ENCODE peak calls at places on chromosomes 11 and 22, in six cellular contexts. K, A, Z, M, X and E are unnamed samples.

GRCh38 chr11:102724904-102725515 is at the start of gene MMP8:
- DNase-seq in K (peak; percentile 72), A (no peak), Z (no peak), M (no peak), X (no peak), E (no peak)

GRCh38 chr22:19714320-19715252 is at the start of gene SEPTIN5:
- DNase-seq in M (no peak), K (no peak), A (peak; percentile 60), Z (no peak), X (no peak), E (no peak)

GRCh38 chr11:122998727-122999370 is 17.2 kb upstream of the BSX start:
- DNase-seq in K (no peak), M (no peak), A (peak; percentile 33), Z (no peak), X (no peak), E (no peak)

GRCh38 chr11:60208146-60208895 is 25.4 kb upstream of the MS4A6A start:
- DNase-seq in M (no peak), A (no peak), X (peak; percentile 11), K (no peak), Z (peak; percentile 13), E (peak; percentile 63)

GRCh38 chr22:46159212-46159611 is 8.9 kb downstream of the PPARA start:
- DNase-seq in X (no peak), M (no peak), A (no peak), Z (no peak), K (no peak), E (no peak)

GRCh38 chr22:27993201-27993635 is 74.2 kb upstream of the PITPNB start:
- DNase-seq in K (no peak), M (peak; percentile 20), Z (no peak), A (no peak), X (no peak), E (no peak)

GRCh38 chr11:69245491-69246345 is 48.2 kb upstream of the MYEOV start:
- DNase-seq in X (no peak), M (peak; percentile 11), Z (no peak), A (no peak), K (no peak), E (no peak)

GRCh38 chr11:69442807-69443137 is 38.7 kb upstream of the LINC01488 start:
- DNase-seq in M (peak; percentile 66), X (peak; percentile 40), K (peak; percentile 60), A (no peak), Z (peak; percentile 96), E (no peak)

GRCh38 chr11:134243913-134244312 is 9.2 kb downstream of the THYN1 start:
- DNase-seq in A (no peak), K (no peak), X (no peak), M (no peak), Z (no peak), E (no peak)

GRCh38 chr11:2801711-2802388 is 83.7 kb downstream of the CDKN1C start:
- DNase-seq in A (peak; percentile 44), K (no peak), Z (no peak), X (no peak), M (peak; percentile 26), E (no peak)

GRCh38 chr22:39292002-39292401 is 27.4 kb downstream of the RPL3 start:
- DNase-seq in Z (no peak), A (no peak), X (no peak), K (no peak), M (no peak), E (no peak)

GRCh38 chr11:35875466-35875865 is 68.4 kb upstream of the LDLRAD3 start:
- DNase-seq in M (no peak), K (no peak), X (no peak), A (peak; percentile 17), Z (no peak), E (no peak)

GRCh38 chr22:42780070-42780540 is 59.4 kb upstream of the A4GALT start:
- DNase-seq in Z (peak; percentile 94), K (peak; percentile 95), M (peak; percentile 76), X (peak; percentile 94), A (no peak), E (peak; percentile 89)

DNA sequence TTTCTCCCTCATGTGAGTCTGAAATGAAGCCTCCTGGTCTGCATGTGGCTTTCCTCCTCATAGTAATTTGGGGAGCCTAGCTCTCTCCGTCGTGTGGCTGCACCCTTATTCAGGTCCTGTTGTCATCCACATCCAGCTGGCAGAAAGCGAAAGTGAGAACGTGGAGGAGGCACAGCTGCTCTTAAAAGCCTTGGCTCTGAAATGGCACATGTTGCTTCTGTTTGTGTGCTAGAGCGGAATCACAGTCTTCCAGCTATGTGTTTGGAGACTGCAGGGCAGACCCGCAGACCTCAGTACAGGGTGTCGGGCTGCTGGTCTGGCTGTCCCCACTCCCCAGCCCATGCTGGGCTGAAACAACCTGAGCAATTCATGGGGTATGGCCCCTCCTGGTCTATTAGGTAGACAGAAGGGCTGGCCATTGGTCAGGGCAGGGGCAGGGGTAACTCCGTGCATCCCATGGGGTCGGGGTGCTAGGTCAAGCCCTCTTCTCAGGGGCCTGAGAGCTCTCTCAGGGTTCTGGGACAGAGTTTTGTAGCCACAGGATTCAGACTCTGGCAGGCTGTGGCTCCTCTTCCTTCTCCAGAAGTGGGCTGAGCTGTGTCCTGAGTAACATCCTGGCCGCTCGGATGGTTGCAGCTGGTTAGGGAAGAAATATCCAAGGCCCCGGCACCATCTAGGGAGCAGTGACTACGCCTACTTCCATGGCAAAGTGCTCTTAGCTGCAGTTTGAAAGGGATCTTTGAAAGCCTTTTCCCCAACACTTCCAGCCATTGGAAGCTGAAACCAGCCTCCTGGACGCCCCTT is 50.6 kb downstream of the C11orf96 start:
- DNase-seq in X (no peak), M (no peak), A (no peak), Z (peak; percentile 38), K (peak; percentile 53), E (no peak)
- H4K91ac ChIP-seq in X (no peak overlapping the region), M (no peak overlapping the region), A (no peak overlapping the region), Z (no peak overlapping the region), K (no peak overlapping the region), E (peak overlapping the region; percentile 38)

DNA sequence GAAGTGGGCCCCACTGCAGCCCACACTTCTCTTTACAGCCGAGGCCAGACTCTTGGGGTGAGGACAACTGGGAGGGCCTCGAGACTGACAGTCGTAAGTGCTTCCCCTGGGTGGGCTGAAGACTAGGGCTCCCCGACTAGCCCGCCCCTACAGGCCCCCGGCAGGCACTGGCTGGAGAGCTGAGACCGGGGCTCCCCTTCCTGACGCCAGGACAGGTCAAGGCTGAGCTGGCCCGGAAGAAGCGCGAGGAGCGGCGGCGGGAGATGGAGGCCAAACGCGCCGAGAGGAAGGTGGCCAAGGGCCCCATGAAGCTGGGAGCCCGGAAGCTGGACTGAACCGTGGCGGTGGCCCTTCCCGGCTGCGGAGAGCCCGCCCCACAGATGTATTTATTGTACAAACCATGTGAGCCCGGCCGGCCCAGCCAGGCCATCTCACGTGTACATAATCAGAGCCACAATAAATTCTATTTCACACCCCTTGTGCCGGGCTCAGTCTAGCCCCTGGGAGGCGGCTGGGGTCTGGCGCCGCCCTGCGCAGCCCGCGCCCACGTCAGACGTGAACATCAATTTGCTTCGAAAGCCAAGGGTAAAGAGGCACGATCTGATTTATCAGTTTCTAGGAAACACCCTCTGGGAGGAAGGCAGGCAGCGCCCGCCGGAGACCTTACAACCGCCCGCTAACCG is 13.5 kb downstream of the SCYL1 start:
- DNase-seq in Z (no peak), K (no peak), X (no peak), M (no peak), A (no peak), E (no peak)
- H4K91ac ChIP-seq in Z (no peak overlapping the region), K (no peak overlapping the region), X (no peak overlapping the region), M (no peak overlapping the region), A (no peak overlapping the region), E (no peak overlapping the region)

GRCh38 chr11:73582636-73583035 is 15.3 kb downstream of the FAM168A start:
- DNase-seq in A (no peak), Z (no peak), M (no peak), K (no peak), X (no peak), E (no peak)

GRCh38 chr11:73585834-73586575 is 11.9 kb downstream of the FAM168A start:
- DNase-seq in X (no peak), K (peak; percentile 90), Z (peak; percentile 61), M (no peak), A (no peak), E (no peak)

GRCh38 chr11:73579641-73580434 is 18.1 kb downstream of the FAM168A start:
- DNase-seq in X (no peak), Z (no peak), A (no peak), K (peak; percentile 18), M (no peak), E (no peak)

GRCh38 chr11:73586791-73587190 is 11.1 kb downstream of the FAM168A start:
- DNase-seq in M (no peak), A (no peak), X (no peak), K (no peak), Z (no peak), E (no peak)

GRCh38 chr11:73584831-73585230 is 13.1 kb downstream of the FAM168A start:
- DNase-seq in M (no peak), K (no peak), X (no peak), A (no peak), Z (no peak), E (no peak)
- H4K91ac ChIP-seq in M (no peak overlapping the region), K (no peak overlapping the region), X (no peak overlapping the region), A (no peak overlapping the region), Z (no peak overlapping the region), E (no peak overlapping the region)

DNA sequence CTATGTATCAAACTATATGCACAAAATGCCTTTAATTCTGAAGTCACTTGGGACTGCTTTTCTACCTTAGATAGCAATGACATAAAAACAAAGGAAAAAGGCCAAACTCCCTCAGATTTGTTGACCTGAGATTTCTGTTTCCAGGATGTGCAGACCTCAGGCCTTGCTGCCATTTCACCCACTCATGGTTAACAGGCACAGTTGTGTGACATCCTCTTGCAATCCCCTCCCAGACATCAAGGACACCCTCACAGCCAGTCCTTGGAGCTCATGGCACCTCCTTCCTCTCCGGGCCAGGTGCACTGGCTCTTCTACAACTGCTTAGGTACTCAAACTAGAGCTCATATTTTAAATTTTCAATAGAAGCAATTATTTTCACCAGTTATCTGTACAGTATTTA is 37.3 kb downstream of the SERPIND1 start:
- DNase-seq in K (no peak), A (no peak), Z (no peak), X (no peak), M (no peak), E (no peak)
- H4K91ac ChIP-seq in K (no peak overlapping the region), A (no peak overlapping the region), Z (no peak overlapping the region), X (no peak overlapping the region), M (no peak overlapping the region), E (no peak overlapping the region)